ENCODE peak calls at places on chromosomes 7 and 10, in seven cellular contexts. One of them, this sample, is unnamed.

GRCh38 chr7:70614237-70614984 is 517.5 kb upstream of the GALNT17 start:
- DNase-seq in Peyer's patch: no peak
- DNase-seq in brain microvascular endothelial cell: no peak
- DNase-seq in astrocyte of the spinal cord: peak
- DNase-seq in OCI-LY7: peak
- DNase-seq in mesothelial cell of epicardium: no peak
- DNase-seq in osteocyte: peak
- DNase-seq in this sample: no peak

GRCh38 chr7:159195926-159196325 is 51.3 kb upstream of the VIPR2 start:
- DNase-seq in Peyer's patch: no peak
- DNase-seq in brain microvascular endothelial cell: no peak
- DNase-seq in astrocyte of the spinal cord: no peak
- DNase-seq in OCI-LY7: no peak
- DNase-seq in mesothelial cell of epicardium: no peak
- DNase-seq in osteocyte: no peak
- DNase-seq in this sample: peak

GRCh38 chr10:77405771-77406241 is 231.8 kb downstream of the KCNMA1 start:
- DNase-seq in Peyer's patch: peak
- DNase-seq in brain microvascular endothelial cell: peak
- DNase-seq in astrocyte of the spinal cord: peak
- DNase-seq in OCI-LY7: no peak
- DNase-seq in mesothelial cell of epicardium: peak
- DNase-seq in osteocyte: no peak
- DNase-seq in this sample: no peak

GRCh38 chr10:128084364-128084763 is 41.9 kb downstream of the MKI67 start:
- DNase-seq in Peyer's patch: peak
- DNase-seq in brain microvascular endothelial cell: no peak
- DNase-seq in astrocyte of the spinal cord: no peak
- DNase-seq in OCI-LY7: no peak
- DNase-seq in mesothelial cell of epicardium: no peak
- DNase-seq in osteocyte: no peak
- DNase-seq in this sample: no peak

GRCh38 chr7:130939285-130940095 is 205.5 kb upstream of the KLF14 start:
- DNase-seq in Peyer's patch: no peak
- DNase-seq in brain microvascular endothelial cell: no peak
- DNase-seq in astrocyte of the spinal cord: peak
- DNase-seq in OCI-LY7: no peak
- DNase-seq in mesothelial cell of epicardium: no peak
- DNase-seq in osteocyte: no peak
- DNase-seq in this sample: no peak

GRCh38 chr7:130445008-130445407 is 4.2 kb upstream of the CEP41 start:
- DNase-seq in Peyer's patch: no peak
- DNase-seq in brain microvascular endothelial cell: no peak
- DNase-seq in astrocyte of the spinal cord: no peak
- DNase-seq in OCI-LY7: peak
- DNase-seq in mesothelial cell of epicardium: no peak
- DNase-seq in osteocyte: no peak
- DNase-seq in this sample: no peak

GRCh38 chr7:86600506-86601290 is 43.0 kb upstream of the GRM3 start:
- DNase-seq in Peyer's patch: no peak
- DNase-seq in brain microvascular endothelial cell: no peak
- DNase-seq in astrocyte of the spinal cord: no peak
- DNase-seq in OCI-LY7: no peak
- DNase-seq in mesothelial cell of epicardium: no peak
- DNase-seq in osteocyte: no peak
- DNase-seq in this sample: no peak

GRCh38 chr7:155486783-155487508 is 29.0 kb downstream of the EN2 start:
- DNase-seq in Peyer's patch: no peak
- DNase-seq in brain microvascular endothelial cell: no peak
- DNase-seq in astrocyte of the spinal cord: no peak
- DNase-seq in OCI-LY7: no peak
- DNase-seq in mesothelial cell of epicardium: no peak
- DNase-seq in osteocyte: no peak
- DNase-seq in this sample: no peak

GRCh38 chr10:95748349-95748748 is 7.6 kb upstream of the ENTPD1 start:
- DNase-seq in Peyer's patch: no peak
- DNase-seq in brain microvascular endothelial cell: no peak
- DNase-seq in astrocyte of the spinal cord: no peak
- DNase-seq in OCI-LY7: no peak
- DNase-seq in mesothelial cell of epicardium: no peak
- DNase-seq in osteocyte: no peak
- DNase-seq in this sample: no peak

DNA sequence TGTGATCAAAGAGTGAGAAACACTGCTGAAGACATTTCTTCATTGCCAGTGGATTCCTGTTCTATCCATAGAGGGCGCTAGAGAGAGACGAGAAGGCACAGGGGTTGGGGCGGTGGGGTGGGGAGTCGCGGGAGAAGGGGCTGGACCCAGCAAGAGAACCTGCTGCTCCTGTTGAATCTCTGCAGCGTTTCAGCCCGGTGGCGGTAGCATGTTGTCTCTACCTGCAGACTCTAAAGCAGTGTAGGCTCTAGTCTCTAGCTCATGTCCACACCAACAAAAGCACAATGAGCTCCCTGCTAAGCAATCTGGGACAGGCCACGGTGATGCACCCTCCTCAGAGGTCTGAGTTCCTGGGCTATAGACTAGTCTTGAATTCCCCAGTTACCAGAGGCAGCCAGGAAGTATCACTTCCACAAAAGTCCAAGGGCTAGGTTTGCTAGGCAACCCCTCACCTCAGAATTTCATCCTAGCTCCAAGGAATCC is 167.7 kb downstream of the DGKB start:
- DNase-seq in Peyer's patch: no peak
- DNase-seq in brain microvascular endothelial cell: no peak
- DNase-seq in astrocyte of the spinal cord: no peak
- DNase-seq in OCI-LY7: no peak
- DNase-seq in mesothelial cell of epicardium: no peak
- DNase-seq in osteocyte: no peak
- DNase-seq in this sample: no peak
- TF ChIP-seq CTCF in Peyer's patch: no peak
- TF ChIP-seq CTCF in brain microvascular endothelial cell: peak
- TF ChIP-seq CTCF in astrocyte of the spinal cord: peak
- TF ChIP-seq CTCF in OCI-LY7: peak
- TF ChIP-seq CTCF in mesothelial cell of epicardium: no peak
- TF ChIP-seq CTCF in osteocyte: peak
- TF ChIP-seq CTCF in this sample: no peak

GRCh38 chr10:117746541-117747195 is 204.1 kb downstream of the EMX2 start:
- DNase-seq in Peyer's patch: no peak
- DNase-seq in brain microvascular endothelial cell: no peak
- DNase-seq in astrocyte of the spinal cord: no peak
- DNase-seq in OCI-LY7: no peak
- DNase-seq in mesothelial cell of epicardium: no peak
- DNase-seq in osteocyte: peak
- DNase-seq in this sample: no peak
- TF ChIP-seq CTCF in Peyer's patch: no peak
- TF ChIP-seq CTCF in brain microvascular endothelial cell: no peak
- TF ChIP-seq CTCF in astrocyte of the spinal cord: no peak
- TF ChIP-seq CTCF in OCI-LY7: no peak
- TF ChIP-seq CTCF in mesothelial cell of epicardium: no peak
- TF ChIP-seq CTCF in osteocyte: no peak
- TF ChIP-seq CTCF in this sample: no peak

GRCh38 chr10:26860542-26861325 is at the start of gene ABI1:
- DNase-seq in Peyer's patch: peak
- DNase-seq in brain microvascular endothelial cell: peak
- DNase-seq in astrocyte of the spinal cord: peak
- DNase-seq in OCI-LY7: peak
- DNase-seq in mesothelial cell of epicardium: peak
- DNase-seq in osteocyte: peak
- DNase-seq in this sample: peak
- TF ChIP-seq CTCF in Peyer's patch: no peak
- TF ChIP-seq CTCF in brain microvascular endothelial cell: peak
- TF ChIP-seq CTCF in astrocyte of the spinal cord: peak
- TF ChIP-seq CTCF in OCI-LY7: no peak
- TF ChIP-seq CTCF in mesothelial cell of epicardium: no peak
- TF ChIP-seq CTCF in osteocyte: no peak
- TF ChIP-seq CTCF in this sample: no peak

GRCh38 chr7:27112960-27113949 is 10.8 kb upstream of the HOXA2 start:
- DNase-seq in Peyer's patch: peak
- DNase-seq in brain microvascular endothelial cell: no peak
- DNase-seq in astrocyte of the spinal cord: peak
- DNase-seq in OCI-LY7: no peak
- DNase-seq in mesothelial cell of epicardium: peak
- DNase-seq in osteocyte: no peak
- DNase-seq in this sample: no peak
- TF ChIP-seq CTCF in Peyer's patch: no peak
- TF ChIP-seq CTCF in brain microvascular endothelial cell: no peak
- TF ChIP-seq CTCF in astrocyte of the spinal cord: no peak
- TF ChIP-seq CTCF in OCI-LY7: no peak
- TF ChIP-seq CTCF in mesothelial cell of epicardium: no peak
- TF ChIP-seq CTCF in osteocyte: no peak
- TF ChIP-seq CTCF in this sample: no peak

GRCh38 chr7:152956006-152956405 is 196.5 kb downstream of the ACTR3B start:
- DNase-seq in Peyer's patch: no peak
- DNase-seq in brain microvascular endothelial cell: no peak
- DNase-seq in astrocyte of the spinal cord: no peak
- DNase-seq in OCI-LY7: no peak
- DNase-seq in mesothelial cell of epicardium: no peak
- DNase-seq in osteocyte: no peak
- DNase-seq in this sample: no peak

DNA sequence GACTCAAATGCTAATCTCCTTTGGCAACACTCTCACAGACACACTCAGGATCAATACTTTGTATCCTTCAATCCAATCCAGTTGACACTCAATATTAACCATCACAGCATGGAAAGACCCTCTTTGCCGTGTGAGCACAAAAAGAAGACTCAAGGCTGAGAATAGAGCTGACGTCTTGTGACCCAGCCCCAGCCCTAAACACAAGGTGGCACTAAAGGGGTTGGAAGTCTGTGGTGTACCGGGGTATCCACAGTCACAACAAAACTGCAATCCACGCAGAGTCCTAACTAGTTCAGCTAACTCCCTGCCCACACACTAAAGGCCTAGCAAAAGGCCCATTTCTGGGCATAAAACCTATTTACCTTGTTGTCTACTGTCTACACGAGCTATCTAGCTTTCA is 200.1 kb downstream of the ACTR3B start:
- DNase-seq in Peyer's patch: no peak
- DNase-seq in brain microvascular endothelial cell: no peak
- DNase-seq in astrocyte of the spinal cord: no peak
- DNase-seq in OCI-LY7: no peak
- DNase-seq in mesothelial cell of epicardium: no peak
- DNase-seq in osteocyte: no peak
- DNase-seq in this sample: no peak
- TF ChIP-seq CTCF in Peyer's patch: no peak
- TF ChIP-seq CTCF in brain microvascular endothelial cell: no peak
- TF ChIP-seq CTCF in astrocyte of the spinal cord: no peak
- TF ChIP-seq CTCF in OCI-LY7: no peak
- TF ChIP-seq CTCF in mesothelial cell of epicardium: no peak
- TF ChIP-seq CTCF in osteocyte: no peak
- TF ChIP-seq CTCF in this sample: no peak

DNA sequence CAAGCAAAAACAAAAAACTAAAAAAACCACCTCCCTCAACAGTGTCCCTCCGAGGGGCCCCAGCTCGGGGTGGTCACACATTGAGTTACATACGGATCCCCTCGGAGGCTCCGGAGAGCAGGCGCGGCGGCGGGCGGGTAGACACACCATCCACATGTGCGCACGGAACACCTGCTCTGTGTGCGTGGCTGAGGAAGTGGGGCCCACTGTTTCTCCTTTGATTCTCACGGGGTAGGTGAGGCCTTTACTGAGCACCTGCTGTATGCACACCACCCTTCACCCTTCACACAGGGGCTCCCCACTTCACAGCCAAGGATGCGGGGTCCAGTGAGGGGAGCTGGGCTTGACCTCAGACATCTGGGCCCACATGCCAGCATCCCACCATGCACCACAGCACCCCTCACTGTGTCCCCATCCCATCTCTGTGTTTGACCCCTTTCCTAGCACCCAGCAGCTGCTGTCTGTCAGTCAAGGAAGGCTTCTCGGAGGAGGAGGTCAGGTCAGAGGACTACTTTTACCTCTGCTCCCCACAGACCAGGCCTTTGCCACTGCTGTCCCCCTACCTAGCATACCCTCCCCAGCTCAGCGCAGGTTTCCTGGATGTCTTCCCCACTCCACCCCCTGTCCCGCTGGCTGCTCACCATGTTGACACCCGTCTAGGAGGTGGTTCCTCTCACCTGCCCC is 71.1 kb downstream of the MICALL2 start:
- DNase-seq in Peyer's patch: no peak
- DNase-seq in brain microvascular endothelial cell: no peak
- DNase-seq in astrocyte of the spinal cord: no peak
- DNase-seq in OCI-LY7: no peak
- DNase-seq in mesothelial cell of epicardium: no peak
- DNase-seq in osteocyte: no peak
- DNase-seq in this sample: no peak
- TF ChIP-seq CTCF in Peyer's patch: no peak
- TF ChIP-seq CTCF in brain microvascular endothelial cell: no peak
- TF ChIP-seq CTCF in astrocyte of the spinal cord: no peak
- TF ChIP-seq CTCF in OCI-LY7: no peak
- TF ChIP-seq CTCF in mesothelial cell of epicardium: no peak
- TF ChIP-seq CTCF in osteocyte: no peak
- TF ChIP-seq CTCF in this sample: no peak

GRCh38 chr10:44980309-44981171 is 1.9 kb upstream of the DEPP1 start:
- DNase-seq in Peyer's patch: no peak
- DNase-seq in brain microvascular endothelial cell: no peak
- DNase-seq in astrocyte of the spinal cord: no peak
- DNase-seq in OCI-LY7: no peak
- DNase-seq in mesothelial cell of epicardium: no peak
- DNase-seq in osteocyte: no peak
- DNase-seq in this sample: no peak

GRCh38 chr10:44977287-44978212 is 1.1 kb downstream of the DEPP1 start:
- DNase-seq in Peyer's patch: peak
- DNase-seq in brain microvascular endothelial cell: no peak
- DNase-seq in astrocyte of the spinal cord: no peak
- DNase-seq in OCI-LY7: no peak
- DNase-seq in mesothelial cell of epicardium: no peak
- DNase-seq in osteocyte: no peak
- DNase-seq in this sample: no peak

GRCh38 chr10:44978213-44978569 is 418 bp downstream of the DEPP1 start:
- DNase-seq in Peyer's patch: no peak
- DNase-seq in brain microvascular endothelial cell: no peak
- DNase-seq in astrocyte of the spinal cord: no peak
- DNase-seq in OCI-LY7: no peak
- DNase-seq in mesothelial cell of epicardium: no peak
- DNase-seq in osteocyte: no peak
- DNase-seq in this sample: no peak

GRCh38 chr10:44979281-44980181 is 922 bp upstream of the DEPP1 start:
- DNase-seq in Peyer's patch: peak
- DNase-seq in brain microvascular endothelial cell: no peak
- DNase-seq in astrocyte of the spinal cord: no peak
- DNase-seq in OCI-LY7: no peak
- DNase-seq in mesothelial cell of epicardium: no peak
- DNase-seq in osteocyte: no peak
- DNase-seq in this sample: no peak

DNA sequence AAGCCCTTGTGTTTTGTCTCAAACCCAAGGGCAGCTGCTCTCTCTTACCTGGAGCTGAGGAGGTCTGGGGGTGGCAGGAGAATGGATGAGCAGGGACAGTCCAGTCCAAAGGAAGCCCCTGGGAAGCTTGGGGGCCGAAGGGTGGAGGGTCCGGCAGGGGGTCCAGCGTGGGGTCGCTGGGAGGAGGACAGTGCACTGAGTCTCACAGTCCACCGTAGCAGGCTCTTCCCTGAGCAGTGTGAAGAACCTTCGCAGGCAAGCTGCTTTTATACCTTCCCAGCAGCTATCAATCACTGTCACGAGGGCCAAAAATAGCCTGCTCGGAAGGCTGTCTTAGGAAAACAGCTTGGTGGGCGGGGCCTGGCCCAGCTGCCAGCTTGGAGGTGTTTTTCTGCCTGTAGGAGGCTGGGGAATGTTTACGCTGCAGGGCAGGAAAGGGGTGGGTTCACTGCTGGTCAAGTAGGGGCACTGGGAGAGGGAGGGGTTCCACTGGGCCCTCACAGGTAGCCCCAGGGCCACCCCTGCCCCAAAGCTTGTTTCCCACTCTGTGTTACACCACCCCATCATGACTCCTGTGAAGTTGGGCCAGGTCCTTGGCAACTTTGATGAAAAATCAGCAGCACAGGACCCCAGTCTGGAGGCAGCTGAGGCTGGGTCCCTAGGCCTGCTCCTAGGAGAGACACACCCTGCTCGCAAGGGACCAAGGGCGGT is at the start of gene DEPP1:
- DNase-seq in Peyer's patch: peak
- DNase-seq in brain microvascular endothelial cell: peak
- DNase-seq in astrocyte of the spinal cord: peak
- DNase-seq in OCI-LY7: no peak
- DNase-seq in mesothelial cell of epicardium: peak
- DNase-seq in osteocyte: peak
- DNase-seq in this sample: no peak
- TF ChIP-seq CTCF in Peyer's patch: peak
- TF ChIP-seq CTCF in brain microvascular endothelial cell: peak
- TF ChIP-seq CTCF in astrocyte of the spinal cord: no peak
- TF ChIP-seq CTCF in OCI-LY7: no peak
- TF ChIP-seq CTCF in mesothelial cell of epicardium: no peak
- TF ChIP-seq CTCF in osteocyte: no peak
- TF ChIP-seq CTCF in this sample: no peak

This sample was measured in natural killer cell.